ENCODE peak calls at places on chromosomes 6 and 20, in eight cellular contexts. V, G, P, F, J, C, H and M are unnamed samples. For H3K36me3, the result is how much of the 10 kb centered on the place peaks cover.

GRCh38 chr6:123784330-123784729 is 19.3 kb upstream of the NKAIN2 start:
- DNase-seq in V (no peak), G (no peak), P (no peak), F (no peak), J (no peak), C (no peak), H (no peak), M (no peak)

GRCh38 chr20:21808863-21809664 is 103.6 kb downstream of the PAX1 start:
- DNase-seq in V (peak), G (no peak), P (peak), F (peak), J (no peak), C (peak), H (peak), M (peak)

GRCh38 chr6:119231394-119231793 is 118.2 kb downstream of the MAN1A1 start:
- DNase-seq in V (no peak), G (no peak), P (no peak), F (no peak), J (no peak), C (no peak), H (no peak), M (no peak)

GRCh38 chr6:105824732-105825131 is 261.4 kb upstream of the PRDM1 start:
- DNase-seq in V (no peak), G (no peak), P (peak), F (no peak), J (peak), C (no peak), H (no peak), M (no peak)

GRCh38 chr20:59005523-59006166 is 1.4 kb downstream of the CTSZ start:
- DNase-seq in V (no peak), G (no peak), P (no peak), F (no peak), J (no peak), C (no peak), H (no peak), M (peak)

GRCh38 chr6:87731818-87732661 is 30.0 kb upstream of the AKIRIN2 start:
- DNase-seq in V (peak), G (peak), P (peak), F (no peak), J (peak), C (peak), H (no peak), M (no peak)

GRCh38 chr20:1663917-1664316 is 6.3 kb upstream of the SIRPG start:
- DNase-seq in V (no peak), G (no peak), P (peak), F (no peak), J (peak), C (no peak), H (no peak), M (no peak)

GRCh38 chr20:58219342-58219700 is 9.1 kb downstream of the ANKRD60 start:
- DNase-seq in V (no peak), G (no peak), P (peak), F (no peak), J (peak), C (no peak), H (no peak), M (no peak)

GRCh38 chr6:50837589-50838445 is 19.1 kb downstream of the TFAP2B start:
- DNase-seq in V (no peak), G (no peak), P (no peak), F (no peak), J (no peak), C (no peak), H (no peak), M (no peak)

GRCh38 chr6:145813285-145814034 is 1.1 kb downstream of the FBXO30 start:
- DNase-seq in V (peak), G (no peak), P (peak), F (no peak), J (peak), C (peak), H (no peak), M (peak)

GRCh38 chr20:33282196-33282934 is 649 bp upstream of the BPIFB1 start:
- DNase-seq in V (no peak), G (no peak), P (no peak), F (no peak), J (no peak), C (no peak), H (no peak), M (no peak)

GRCh38 chr6:88359530-88360202 is 193.5 kb upstream of the CNR1 start:
- DNase-seq in V (no peak), G (no peak), P (no peak), F (peak), J (peak), C (peak), H (no peak), M (peak)

GRCh38 chr20:57118107-57118769 is 148.2 kb downstream of the BMP7 start:
- DNase-seq in V (no peak), G (no peak), P (no peak), F (no peak), J (no peak), C (peak), H (no peak), M (no peak)

GRCh38 chr6:146857960-146858308 is 259.2 kb downstream of the ADGB start:
- DNase-seq in V (no peak), G (no peak), P (no peak), F (peak), J (no peak), C (peak), H (no peak), M (no peak)

GRCh38 chr6:151679081-151679480 is 128.4 kb upstream of the ESR1 start:
- DNase-seq in V (no peak), G (no peak), P (peak), F (no peak), J (peak), C (no peak), H (no peak), M (no peak)

GRCh38 chr6:104686550-104687155 is 173.1 kb downstream of the HACE1 start:
- DNase-seq in V (peak), G (no peak), P (no peak), F (no peak), J (no peak), C (no peak), H (no peak), M (no peak)

GRCh38 chr20:25024171-25024570 is 31.6 kb upstream of the APMAP start:
- DNase-seq in V (no peak), G (no peak), P (no peak), F (no peak), J (no peak), C (no peak), H (no peak), M (no peak)

GRCh38 chr6:3120765-3121089 is 2.2 kb downstream of the BPHL start:
- DNase-seq in V (no peak), G (no peak), P (no peak), F (no peak), J (no peak), C (no peak), H (no peak), M (no peak)

GRCh38 chr6:16973071-16973470 is 128.8 kb upstream of the STMND1 start:
- DNase-seq in V (no peak), G (no peak), P (no peak), F (no peak), J (no peak), C (no peak), H (no peak), M (no peak)

GRCh38 chr20:1185781-1186334 is 1.1 kb upstream of the TMEM74B start:
- DNase-seq in V (peak), G (peak), P (peak), F (peak), J (peak), C (peak), H (peak), M (peak)

GRCh38 chr6:127786109-127786508 is 114.7 kb downstream of the THEMIS start:
- DNase-seq in V (no peak), G (no peak), P (no peak), F (no peak), J (peak), C (no peak), H (no peak), M (no peak)

GRCh38 chr6:71238351-71238750 is 50.3 kb upstream of the OGFRL1 start:
- DNase-seq in V (no peak), G (no peak), P (no peak), F (no peak), J (peak), C (no peak), H (no peak), M (no peak)

GRCh38 chr6:161918154-161918553 is 644.3 kb upstream of the AGPAT4 start:
- DNase-seq in V (no peak), G (no peak), P (peak), F (no peak), J (peak), C (no peak), H (peak), M (no peak)

GRCh38 chr20:33474097-33474846 is 15.6 kb upstream of the CBFA2T2 start:
- DNase-seq in V (peak), G (no peak), P (no peak), F (no peak), J (no peak), C (no peak), H (no peak), M (no peak)

GRCh38 chr6:156193381-156193780 is 583.8 kb upstream of the ARID1B start:
- DNase-seq in V (no peak), G (no peak), P (no peak), F (no peak), J (no peak), C (no peak), H (no peak), M (no peak)

GRCh38 chr6:156189714-156190113 is 587.5 kb upstream of the ARID1B start:
- DNase-seq in V (no peak), G (no peak), P (no peak), F (no peak), J (no peak), C (no peak), H (no peak), M (no peak)

GRCh38 chr6:156190270-156190669 is 586.9 kb upstream of the ARID1B start:
- DNase-seq in V (no peak), G (no peak), P (no peak), F (no peak), J (no peak), C (no peak), H (no peak), M (no peak)

GRCh38 chr6:156189195-156189594 is 588.0 kb upstream of the ARID1B start:
- DNase-seq in V (no peak), G (no peak), P (no peak), F (no peak), J (no peak), C (peak), H (no peak), M (no peak)

GRCh38 chr6:156191895-156192294 is 585.3 kb upstream of the ARID1B start:
- DNase-seq in V (no peak), G (no peak), P (no peak), F (no peak), J (no peak), C (no peak), H (no peak), M (no peak)
- H2AFZ ChIP-seq in V (no peak), G (no peak), P (no peak), F (no peak), J (no peak), C (no peak), H (no peak), M (no peak)

GRCh38 chr6:140540743-140541142 is 1166.3 kb upstream of the CITED2 start:
- DNase-seq in V (no peak), G (no peak), P (no peak), F (no peak), J (no peak), C (no peak), H (no peak), M (no peak)

GRCh38 chr6:140537211-140537610 is 1162.8 kb upstream of the CITED2 start:
- DNase-seq in V (no peak), G (no peak), P (peak), F (no peak), J (peak), C (no peak), H (no peak), M (no peak)

GRCh38 chr6:140537834-140538680 is 1163.6 kb upstream of the CITED2 start:
- DNase-seq in V (peak), G (no peak), P (peak), F (peak), J (peak), C (peak), H (no peak), M (no peak)

GRCh38 chr6:140541288-140541687 is 1166.8 kb upstream of the CITED2 start:
- DNase-seq in V (no peak), G (no peak), P (no peak), F (no peak), J (no peak), C (no peak), H (no peak), M (no peak)

GRCh38 chr6:140538926-140539325 is 1164.5 kb upstream of the CITED2 start:
- DNase-seq in V (no peak), G (no peak), P (peak), F (no peak), J (peak), C (peak), H (no peak), M (no peak)
- TF ChIP-seq EZH2phosphoT487 in V (no peak), G (no peak), P (no peak), F (no peak), J (no peak), C (no peak), H (no peak), M (no peak)

DNA sequence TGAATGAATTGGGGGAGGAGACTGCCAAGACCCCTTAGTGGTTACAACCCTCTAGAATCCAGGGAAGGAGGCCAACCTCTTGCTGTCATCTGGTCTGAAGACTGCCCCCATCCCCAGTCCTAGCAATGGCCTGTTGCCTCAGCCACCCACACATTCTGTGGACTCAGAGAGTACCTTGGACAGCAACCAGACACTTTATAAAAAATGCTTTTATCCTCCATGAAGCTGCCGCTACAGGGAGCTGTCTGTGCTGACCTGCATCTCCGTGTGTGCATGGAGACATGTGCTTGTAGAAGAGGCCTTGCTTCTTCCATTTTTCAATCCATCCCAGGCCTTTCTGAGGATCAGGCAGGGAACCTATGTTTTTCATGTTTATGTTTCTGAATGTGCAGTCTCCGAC is 15.2 kb downstream of the CDH22 start:
- DNase-seq in V (peak), G (no peak), P (peak), F (peak), J (peak), C (peak), H (peak), M (peak)
- H3K36me3 ChIP-seq in V (under half), G (under half), P (under half), F (under half), J (under half), C (under half), H (under half), M (under half)

DNA sequence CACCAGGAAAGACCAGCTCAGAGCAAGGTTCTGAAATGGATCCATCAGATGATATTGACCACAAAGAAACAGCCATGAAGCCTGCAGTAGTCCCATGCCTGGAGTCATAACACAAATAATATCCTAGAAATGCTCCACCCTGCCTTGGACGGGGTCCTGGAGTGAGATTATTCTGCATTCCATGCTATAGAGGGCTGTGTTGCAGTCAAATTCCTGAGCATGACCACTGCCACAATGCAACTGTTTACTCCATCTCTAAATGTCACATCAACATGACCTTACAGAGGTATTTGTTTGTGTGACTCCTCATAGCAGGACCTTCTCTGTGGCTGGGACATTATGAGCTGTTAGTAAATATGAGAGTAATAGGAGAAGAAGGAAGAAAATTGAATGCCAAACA is 257.5 kb upstream of the TCF21 start:
- DNase-seq in V (no peak), G (no peak), P (peak), F (no peak), J (peak), C (no peak), H (no peak), M (no peak)
- H2AFZ ChIP-seq in V (no peak), G (peak), P (no peak), F (no peak), J (peak), C (no peak), H (no peak), M (no peak)